ENCODE peak calls at places on chromosome 1, in eight cellular contexts. Q, G, D, I, O, R, A and H are unnamed samples.

GRCh38 chr1:167808104-167808503 is 86.3 kb downstream of the MPZL1 start:
- DNase-seq in Q (no peak), G (no peak), D (no peak), I (peak; percentile 47), O (no peak), R (no peak), A (no peak), H (peak; percentile 41)

GRCh38 chr1:23449918-23450317 is 25.4 kb upstream of the TCEA3 start:
- DNase-seq in Q (no peak), G (no peak), D (no peak), I (no peak), O (no peak), R (no peak), A (no peak), H (no peak)

GRCh38 chr1:43144228-43144627 is 27.9 kb downstream of the EBNA1BP2 start:
- DNase-seq in Q (no peak), G (no peak), D (no peak), I (peak; percentile 64), O (no peak), R (no peak), A (peak; percentile 41), H (peak; percentile 12)

GRCh38 chr1:182340233-182341058 is 51.1 kb downstream of the GLUL start:
- DNase-seq in Q (no peak), G (peak; percentile 60), D (no peak), I (no peak), O (no peak), R (no peak), A (no peak), H (no peak)

GRCh38 chr1:93603106-93603505 is 78.5 kb downstream of the BCAR3 start:
- DNase-seq in Q (no peak), G (no peak), D (no peak), I (no peak), O (no peak), R (no peak), A (no peak), H (no peak)

GRCh38 chr1:175511496-175511895 is 231.9 kb downstream of the TNR start:
- DNase-seq in Q (no peak), G (no peak), D (peak; percentile 25), I (no peak), O (no peak), R (no peak), A (no peak), H (peak; percentile 22)

GRCh38 chr1:16017461-16018303 is at the start of gene HSPB7:
- DNase-seq in Q (peak; percentile 97), G (peak; percentile 50), D (no peak), I (peak; percentile 96), O (no peak), R (no peak), A (peak; percentile 94), H (peak; percentile 69)

GRCh38 chr1:232226197-232226681 is 403.7 kb downstream of the SIPA1L2 start:
- DNase-seq in Q (no peak), G (peak; percentile 18), D (no peak), I (peak; percentile 15), O (no peak), R (no peak), A (peak; percentile 43), H (peak; percentile 69)

GRCh38 chr1:55213885-55214213 is 1.3 kb downstream of the USP24 start:
- DNase-seq in Q (no peak), G (no peak), D (peak; percentile 51), I (no peak), O (no peak), R (no peak), A (no peak), H (no peak)

GRCh38 chr1:225772323-225772768 is 5.3 kb upstream of the SRP9 start:
- DNase-seq in Q (peak; percentile 84), G (no peak), D (no peak), I (peak; percentile 89), O (peak; percentile 83), R (no peak), A (peak; percentile 92), H (peak; percentile 90)

GRCh38 chr1:184567648-184568047 is 180.8 kb downstream of the C1orf21 start:
- DNase-seq in Q (no peak), G (no peak), D (no peak), I (peak; percentile 29), O (no peak), R (no peak), A (peak; percentile 72), H (no peak)

GRCh38 chr1:27864264-27864895 is 8.0 kb upstream of the THEMIS2 start:
- DNase-seq in Q (no peak), G (no peak), D (no peak), I (no peak), O (no peak), R (no peak), A (no peak), H (no peak)

GRCh38 chr1:100721502-100722205 is 2.1 kb downstream of the VCAM1 start:
- DNase-seq in Q (no peak), G (peak; percentile 96), D (no peak), I (peak; percentile 94), O (no peak), R (no peak), A (peak; percentile 84), H (peak; percentile 94)

GRCh38 chr1:183996396-183996795 is 41.1 kb downstream of the COLGALT2 start:
- DNase-seq in Q (no peak), G (no peak), D (no peak), I (no peak), O (no peak), R (no peak), A (no peak), H (no peak)

GRCh38 chr1:87206444-87206843 is 122.2 kb upstream of the LMO4 start:
- DNase-seq in Q (no peak), G (no peak), D (no peak), I (no peak), O (no peak), R (no peak), A (no peak), H (no peak)

GRCh38 chr1:17369466-17369865 is 2.5 kb upstream of the PADI6 start:
- DNase-seq in Q (no peak), G (no peak), D (no peak), I (no peak), O (no peak), R (no peak), A (peak; percentile 8), H (peak; percentile 77)

GRCh38 chr1:229406798-229407197 is 27.1 kb downstream of the ACTA1 start:
- DNase-seq in Q (no peak), G (no peak), D (no peak), I (no peak), O (no peak), R (no peak), A (no peak), H (no peak)

GRCh38 chr1:18693256-18694098 is 62.8 kb downstream of the PAX7 start:
- DNase-seq in Q (no peak), G (no peak), D (no peak), I (no peak), O (no peak), R (no peak), A (no peak), H (no peak)

GRCh38 chr1:2234762-2235113 is 6.6 kb downstream of the SKI start:
- DNase-seq in Q (no peak), G (no peak), D (peak; percentile 70), I (no peak), O (peak; percentile 46), R (no peak), A (no peak), H (no peak)

GRCh38 chr1:238777551-238777950 is 608.8 kb upstream of the CHRM3 start:
- DNase-seq in Q (no peak), G (no peak), D (no peak), I (peak; percentile 4), O (no peak), R (no peak), A (no peak), H (peak; percentile 60)

GRCh38 chr1:243712890-243713425 is 137.1 kb downstream of the AKT3 start:
- DNase-seq in Q (peak; percentile 35), G (no peak), D (no peak), I (no peak), O (no peak), R (no peak), A (no peak), H (peak; percentile 18)

GRCh38 chr1:153533689-153534201 is 2.0 kb downstream of the S100A6 start:
- DNase-seq in Q (no peak), G (no peak), D (no peak), I (peak; percentile 87), O (peak; percentile 75), R (no peak), A (peak; percentile 82), H (peak; percentile 87)